ENCODE peak calls at places on chromosomes 11 and 22, in ten cellular contexts. One of them, this sample, is unnamed. For H3K36me3, the result is how much of the 10 kb centered on the place peaks cover.

GRCh38 chr11:12439615-12440014 is 62.2 kb downstream of the PARVA start:
- DNase-seq in sigmoid colon: no peak
- DNase-seq in upper lobe of right lung: no peak
- DNase-seq in heart left ventricle: no peak
- DNase-seq in heart right ventricle: no peak
- DNase-seq in ovary: no peak
- DNase-seq in CD8-positive, alpha-beta T cell: no peak
- DNase-seq in psoas muscle: no peak
- DNase-seq in adrenal gland: no peak
- DNase-seq in right lobe of liver: no peak
- DNase-seq in this sample: peak

GRCh38 chr22:50547231-50547851 is 1.6 kb downstream of the KLHDC7B start:
- DNase-seq in sigmoid colon: no peak
- DNase-seq in right lobe of liver: no peak
- DNase-seq in heart right ventricle: no peak
- DNase-seq in upper lobe of right lung: peak
- DNase-seq in heart left ventricle: no peak
- DNase-seq in adrenal gland: no peak
- DNase-seq in psoas muscle: peak
- DNase-seq in CD8-positive, alpha-beta T cell: no peak
- DNase-seq in ovary: no peak
- DNase-seq in this sample: no peak

GRCh38 chr22:38506118-38506962 is at the start of gene DDX17:
- DNase-seq in heart right ventricle: peak
- DNase-seq in CD8-positive, alpha-beta T cell: peak
- DNase-seq in ovary: peak
- DNase-seq in upper lobe of right lung: peak
- DNase-seq in sigmoid colon: peak
- DNase-seq in right lobe of liver: peak
- DNase-seq in adrenal gland: peak
- DNase-seq in psoas muscle: peak
- DNase-seq in heart left ventricle: peak
- DNase-seq in this sample: peak

GRCh38 chr11:2913029-2913431 is 16.2 kb downstream of the PHLDA2 start:
- DNase-seq in adrenal gland: no peak
- DNase-seq in heart right ventricle: no peak
- DNase-seq in ovary: no peak
- DNase-seq in heart left ventricle: no peak
- DNase-seq in psoas muscle: no peak
- DNase-seq in CD8-positive, alpha-beta T cell: no peak
- DNase-seq in sigmoid colon: no peak
- DNase-seq in upper lobe of right lung: no peak
- DNase-seq in right lobe of liver: no peak
- DNase-seq in this sample: no peak

GRCh38 chr11:27699242-27699925 is 871 bp downstream of the BDNF start:
- DNase-seq in right lobe of liver: no peak
- DNase-seq in upper lobe of right lung: peak
- DNase-seq in ovary: peak
- DNase-seq in heart right ventricle: no peak
- DNase-seq in adrenal gland: no peak
- DNase-seq in sigmoid colon: no peak
- DNase-seq in CD8-positive, alpha-beta T cell: no peak
- DNase-seq in psoas muscle: no peak
- DNase-seq in heart left ventricle: no peak
- DNase-seq in this sample: no peak

GRCh38 chr22:47098121-47098520 is 335.7 kb downstream of the TBC1D22A start:
- DNase-seq in upper lobe of right lung: no peak
- DNase-seq in adrenal gland: no peak
- DNase-seq in heart left ventricle: no peak
- DNase-seq in ovary: no peak
- DNase-seq in sigmoid colon: no peak
- DNase-seq in CD8-positive, alpha-beta T cell: no peak
- DNase-seq in right lobe of liver: no peak
- DNase-seq in psoas muscle: no peak
- DNase-seq in heart right ventricle: no peak
- DNase-seq in this sample: no peak

GRCh38 chr11:57978686-57979531 is 44.8 kb upstream of the OR9Q1 start:
- DNase-seq in right lobe of liver: no peak
- DNase-seq in sigmoid colon: no peak
- DNase-seq in upper lobe of right lung: no peak
- DNase-seq in psoas muscle: no peak
- DNase-seq in CD8-positive, alpha-beta T cell: no peak
- DNase-seq in adrenal gland: no peak
- DNase-seq in heart right ventricle: no peak
- DNase-seq in heart left ventricle: no peak
- DNase-seq in ovary: no peak
- DNase-seq in this sample: no peak

GRCh38 chr11:119011476-119011875 is 6.7 kb downstream of the RPS25 start:
- DNase-seq in adrenal gland: no peak
- DNase-seq in heart right ventricle: no peak
- DNase-seq in ovary: no peak
- DNase-seq in upper lobe of right lung: no peak
- DNase-seq in psoas muscle: no peak
- DNase-seq in sigmoid colon: peak
- DNase-seq in right lobe of liver: peak
- DNase-seq in heart left ventricle: no peak
- DNase-seq in CD8-positive, alpha-beta T cell: no peak
- DNase-seq in this sample: no peak

GRCh38 chr11:115701284-115701875 is 197.2 kb upstream of the CADM1 start:
- DNase-seq in heart right ventricle: no peak
- DNase-seq in heart left ventricle: no peak
- DNase-seq in psoas muscle: no peak
- DNase-seq in sigmoid colon: peak
- DNase-seq in ovary: no peak
- DNase-seq in adrenal gland: no peak
- DNase-seq in upper lobe of right lung: no peak
- DNase-seq in CD8-positive, alpha-beta T cell: no peak
- DNase-seq in right lobe of liver: no peak
- DNase-seq in this sample: no peak

GRCh38 chr11:9609841-9610240 is 36.4 kb downstream of the WEE1 start:
- DNase-seq in CD8-positive, alpha-beta T cell: no peak
- DNase-seq in sigmoid colon: no peak
- DNase-seq in upper lobe of right lung: no peak
- DNase-seq in ovary: no peak
- DNase-seq in psoas muscle: no peak
- DNase-seq in heart left ventricle: no peak
- DNase-seq in heart right ventricle: no peak
- DNase-seq in adrenal gland: no peak
- DNase-seq in right lobe of liver: no peak
- DNase-seq in this sample: no peak

GRCh38 chr22:46031965-46032851 is 55.2 kb upstream of the WNT7B start:
- DNase-seq in sigmoid colon: peak
- DNase-seq in CD8-positive, alpha-beta T cell: no peak
- DNase-seq in heart left ventricle: no peak
- DNase-seq in heart right ventricle: no peak
- DNase-seq in right lobe of liver: peak
- DNase-seq in adrenal gland: no peak
- DNase-seq in upper lobe of right lung: peak
- DNase-seq in psoas muscle: no peak
- DNase-seq in ovary: peak
- DNase-seq in this sample: no peak

GRCh38 chr22:21939392-21940319 is 13.0 kb downstream of the PPM1F start:
- DNase-seq in right lobe of liver: no peak
- DNase-seq in adrenal gland: no peak
- DNase-seq in heart left ventricle: no peak
- DNase-seq in ovary: no peak
- DNase-seq in upper lobe of right lung: no peak
- DNase-seq in heart right ventricle: peak
- DNase-seq in CD8-positive, alpha-beta T cell: no peak
- DNase-seq in psoas muscle: no peak
- DNase-seq in sigmoid colon: no peak
- DNase-seq in this sample: no peak

GRCh38 chr11:120339394-120339890 is 3.2 kb downstream of the ARHGEF12 start:
- DNase-seq in adrenal gland: no peak
- DNase-seq in upper lobe of right lung: no peak
- DNase-seq in right lobe of liver: no peak
- DNase-seq in CD8-positive, alpha-beta T cell: no peak
- DNase-seq in heart right ventricle: peak
- DNase-seq in psoas muscle: no peak
- DNase-seq in heart left ventricle: peak
- DNase-seq in sigmoid colon: no peak
- DNase-seq in ovary: no peak
- DNase-seq in this sample: peak

GRCh38 chr11:116334596-116334995 is 438.2 kb downstream of the BUD13 start:
- DNase-seq in CD8-positive, alpha-beta T cell: no peak
- DNase-seq in psoas muscle: no peak
- DNase-seq in adrenal gland: no peak
- DNase-seq in heart left ventricle: no peak
- DNase-seq in heart right ventricle: no peak
- DNase-seq in ovary: no peak
- DNase-seq in right lobe of liver: no peak
- DNase-seq in upper lobe of right lung: no peak
- DNase-seq in sigmoid colon: no peak
- DNase-seq in this sample: no peak

GRCh38 chr11:128480066-128480465 is 107.3 kb downstream of the ETS1 start:
- DNase-seq in ovary: no peak
- DNase-seq in psoas muscle: no peak
- DNase-seq in adrenal gland: no peak
- DNase-seq in heart right ventricle: no peak
- DNase-seq in upper lobe of right lung: no peak
- DNase-seq in CD8-positive, alpha-beta T cell: no peak
- DNase-seq in sigmoid colon: no peak
- DNase-seq in heart left ventricle: no peak
- DNase-seq in right lobe of liver: no peak
- DNase-seq in this sample: no peak
- H3K36me3 ChIP-seq in ovary: under half
- H3K36me3 ChIP-seq in psoas muscle: under half
- H3K36me3 ChIP-seq in adrenal gland: under half
- H3K36me3 ChIP-seq in heart right ventricle: half or more
- H3K36me3 ChIP-seq in upper lobe of right lung: half or more
- H3K36me3 ChIP-seq in CD8-positive, alpha-beta T cell: half or more
- H3K36me3 ChIP-seq in sigmoid colon: under half
- H3K36me3 ChIP-seq in heart left ventricle: half or more
- H3K36me3 ChIP-seq in right lobe of liver: under half
- H3K36me3 ChIP-seq in this sample: under half

GRCh38 chr11:1309498-1310314 is at the start of gene TOLLIP:
- DNase-seq in heart left ventricle: peak
- DNase-seq in upper lobe of right lung: peak
- DNase-seq in CD8-positive, alpha-beta T cell: peak
- DNase-seq in right lobe of liver: peak
- DNase-seq in heart right ventricle: peak
- DNase-seq in sigmoid colon: peak
- DNase-seq in adrenal gland: peak
- DNase-seq in ovary: peak
- DNase-seq in psoas muscle: peak
- DNase-seq in this sample: peak
- TF ChIP-seq CTCF in heart left ventricle: peak
- TF ChIP-seq CTCF in upper lobe of right lung: no peak
- TF ChIP-seq CTCF in CD8-positive, alpha-beta T cell: no peak
- TF ChIP-seq CTCF in right lobe of liver: peak
- TF ChIP-seq CTCF in heart right ventricle: peak
- TF ChIP-seq CTCF in sigmoid colon: no peak
- TF ChIP-seq CTCF in adrenal gland: no peak
- TF ChIP-seq CTCF in ovary: peak
- TF ChIP-seq CTCF in psoas muscle: peak
- TF ChIP-seq CTCF in this sample: peak

GRCh38 chr11:64765291-64765803 is 5.6 kb upstream of the PYGM start:
- DNase-seq in CD8-positive, alpha-beta T cell: no peak
- DNase-seq in heart left ventricle: no peak
- DNase-seq in adrenal gland: peak
- DNase-seq in ovary: no peak
- DNase-seq in upper lobe of right lung: peak
- DNase-seq in sigmoid colon: no peak
- DNase-seq in right lobe of liver: peak
- DNase-seq in heart right ventricle: no peak
- DNase-seq in psoas muscle: peak
- DNase-seq in this sample: no peak

GRCh38 chr11:64762916-64763803 is 3.4 kb upstream of the PYGM start:
- DNase-seq in sigmoid colon: peak
- DNase-seq in right lobe of liver: peak
- DNase-seq in upper lobe of right lung: peak
- DNase-seq in psoas muscle: peak
- DNase-seq in CD8-positive, alpha-beta T cell: no peak
- DNase-seq in heart right ventricle: no peak
- DNase-seq in ovary: no peak
- DNase-seq in heart left ventricle: no peak
- DNase-seq in adrenal gland: no peak
- DNase-seq in this sample: no peak

GRCh38 chr11:64762277-64762915 is 2.6 kb upstream of the PYGM start:
- DNase-seq in upper lobe of right lung: peak
- DNase-seq in CD8-positive, alpha-beta T cell: no peak
- DNase-seq in heart right ventricle: no peak
- DNase-seq in adrenal gland: no peak
- DNase-seq in psoas muscle: peak
- DNase-seq in sigmoid colon: peak
- DNase-seq in right lobe of liver: peak
- DNase-seq in heart left ventricle: no peak
- DNase-seq in ovary: no peak
- DNase-seq in this sample: no peak

GRCh38 chr11:64764753-64765152 is 5.0 kb upstream of the PYGM start:
- DNase-seq in right lobe of liver: no peak
- DNase-seq in ovary: no peak
- DNase-seq in psoas muscle: peak
- DNase-seq in heart left ventricle: no peak
- DNase-seq in upper lobe of right lung: peak
- DNase-seq in adrenal gland: peak
- DNase-seq in CD8-positive, alpha-beta T cell: no peak
- DNase-seq in heart right ventricle: no peak
- DNase-seq in sigmoid colon: no peak
- DNase-seq in this sample: no peak

DNA sequence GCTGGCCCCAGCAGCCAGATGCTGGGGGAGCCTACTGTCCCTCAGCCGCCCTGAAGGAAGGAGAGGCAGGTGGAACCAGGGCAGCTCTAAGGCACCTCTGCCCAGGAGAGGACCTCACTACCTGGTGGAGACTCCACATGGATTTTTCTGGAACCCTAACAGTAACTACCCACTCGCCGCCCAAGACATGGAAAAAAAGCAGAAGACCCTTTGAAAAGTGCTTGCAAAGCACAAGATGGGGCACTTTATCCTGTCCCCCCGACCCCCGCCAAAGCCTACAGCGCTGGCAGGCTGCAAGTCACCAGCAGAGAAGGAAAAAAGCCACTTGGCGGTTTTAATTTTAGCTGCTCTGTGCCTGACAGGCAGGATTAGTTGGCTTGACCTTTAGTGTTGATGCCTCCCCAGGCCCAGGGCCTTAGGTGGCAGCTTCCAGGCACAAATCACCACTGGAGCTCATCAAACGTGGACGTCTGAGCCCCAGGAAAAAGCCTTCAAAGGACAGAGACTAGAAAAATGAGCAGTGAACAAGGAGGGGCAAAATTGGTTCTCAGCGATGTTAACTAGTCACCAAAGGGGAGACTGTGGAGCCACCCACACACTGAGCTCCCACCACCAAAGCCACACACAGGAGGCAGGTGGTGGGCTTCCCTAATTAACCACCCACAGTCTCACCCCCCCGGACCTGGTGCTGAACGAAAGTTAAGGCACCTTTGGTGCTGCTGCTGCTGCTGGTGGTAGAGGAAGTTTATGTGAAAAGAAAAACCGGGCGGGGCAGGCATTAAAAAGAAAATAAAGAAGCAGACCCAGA is 4.2 kb upstream of the PYGM start:
- DNase-seq in CD8-positive, alpha-beta T cell: peak
- DNase-seq in adrenal gland: peak
- DNase-seq in psoas muscle: peak
- DNase-seq in upper lobe of right lung: peak
- DNase-seq in heart right ventricle: no peak
- DNase-seq in heart left ventricle: no peak
- DNase-seq in right lobe of liver: no peak
- DNase-seq in ovary: no peak
- DNase-seq in sigmoid colon: no peak
- DNase-seq in this sample: no peak
- H3K27ac ChIP-seq in CD8-positive, alpha-beta T cell: peak
- H3K27ac ChIP-seq in adrenal gland: peak
- H3K27ac ChIP-seq in psoas muscle: peak
- H3K27ac ChIP-seq in upper lobe of right lung: no peak
- H3K27ac ChIP-seq in heart right ventricle: peak
- H3K27ac ChIP-seq in heart left ventricle: peak
- H3K27ac ChIP-seq in right lobe of liver: no peak
- H3K27ac ChIP-seq in ovary: no peak
- H3K27ac ChIP-seq in sigmoid colon: peak
- H3K27ac ChIP-seq in this sample: peak

GRCh38 chr11:47573321-47573720 is 5.4 kb downstream of the KBTBD4 start:
- DNase-seq in ovary: no peak
- DNase-seq in adrenal gland: no peak
- DNase-seq in upper lobe of right lung: peak
- DNase-seq in psoas muscle: peak
- DNase-seq in heart right ventricle: peak
- DNase-seq in heart left ventricle: no peak
- DNase-seq in right lobe of liver: no peak
- DNase-seq in sigmoid colon: no peak
- DNase-seq in CD8-positive, alpha-beta T cell: no peak
- DNase-seq in this sample: no peak
- H3K36me3 ChIP-seq in ovary: under half
- H3K36me3 ChIP-seq in adrenal gland: under half
- H3K36me3 ChIP-seq in upper lobe of right lung: half or more
- H3K36me3 ChIP-seq in psoas muscle: half or more
- H3K36me3 ChIP-seq in heart right ventricle: half or more
- H3K36me3 ChIP-seq in heart left ventricle: half or more
- H3K36me3 ChIP-seq in right lobe of liver: under half
- H3K36me3 ChIP-seq in sigmoid colon: under half
- H3K36me3 ChIP-seq in CD8-positive, alpha-beta T cell: under half
- H3K36me3 ChIP-seq in this sample: under half

This sample was measured in transverse colon.